ENCODE peak calls at places on chromosomes 12 and 14, in eight cellular contexts. N, O, J, B, F, T, C and M are unnamed samples.

GRCh38 chr12:53940448-53941014 is 1.9 kb downstream of the HOXC13 start:
- DNase-seq in C (no peak), O (no peak), J (no peak), F (no peak), T (no peak), B (no peak), N (no peak), M (no peak)

GRCh38 chr12:53299101-53299453 is 418 bp upstream of the MYG1 start:
- DNase-seq in B (no peak), J (no peak), F (peak), T (no peak), O (no peak), N (peak), C (peak), M (no peak)

GRCh38 chr14:25132734-25133422 is 82.9 kb upstream of the STXBP6 start:
- DNase-seq in C (peak), O (peak), T (peak), F (peak), J (peak), B (peak), N (peak), M (peak)

GRCh38 chr12:98373019-98373554 is 142.3 kb upstream of the TMPO start:
- DNase-seq in J (no peak), C (peak), T (no peak), N (peak), F (peak), O (no peak), B (peak), M (peak)

GRCh38 chr12:108065061-108065460 is 64.0 kb upstream of the WSCD2 start:
- DNase-seq in T (no peak), F (no peak), J (no peak), O (no peak), C (no peak), N (no peak), B (no peak), M (no peak)

GRCh38 chr14:50714452-50715073 is 46.5 kb upstream of the SAV1 start:
- DNase-seq in O (no peak), J (no peak), F (peak), N (peak), B (peak), C (peak), T (no peak), M (no peak)

GRCh38 chr12:108772247-108772646 is 40.9 kb upstream of the CORO1C start:
- DNase-seq in C (no peak), B (peak), T (no peak), F (no peak), N (no peak), J (peak), O (no peak), M (no peak)

GRCh38 chr12:123441523-123442164 is 5.2 kb upstream of the RILPL2 start:
- DNase-seq in O (no peak), N (no peak), B (peak), T (no peak), J (no peak), C (no peak), F (no peak), M (no peak)

GRCh38 chr12:67774983-67775587 is 126.5 kb downstream of the DYRK2 start:
- DNase-seq in T (no peak), O (no peak), J (no peak), C (no peak), F (peak), B (no peak), N (no peak), M (no peak)

GRCh38 chr12:126204326-126204725 is 1139.1 kb downstream of the AACS start:
- DNase-seq in O (no peak), N (no peak), J (no peak), T (no peak), C (no peak), F (no peak), B (no peak), M (no peak)

GRCh38 chr14:90087433-90087832 is 25.6 kb downstream of the KCNK13 start:
- DNase-seq in T (peak), B (no peak), N (peak), O (no peak), F (peak), C (peak), J (no peak), M (no peak)

GRCh38 chr14:74965770-74966153 is 10.4 kb upstream of the PGF start:
- DNase-seq in C (peak), N (peak), O (no peak), F (peak), J (no peak), B (no peak), T (no peak), M (no peak)

GRCh38 chr12:89391726-89392336 is 39.5 kb upstream of the DUSP6 start:
- DNase-seq in N (no peak), T (no peak), F (no peak), C (no peak), J (no peak), O (no peak), B (no peak), M (no peak)

GRCh38 chr12:116525418-116526001 is 33.7 kb upstream of the MAP1LC3B2 start:
- DNase-seq in F (peak), C (peak), N (peak), B (no peak), J (peak), O (no peak), T (peak), M (no peak)

GRCh38 chr14:104358528-104359300 is 220.3 kb downstream of the KIF26A start:
- DNase-seq in N (no peak), C (no peak), O (peak), F (no peak), T (peak), J (peak), B (no peak), M (no peak)

GRCh38 chr14:67187826-67188225 is 1.4 kb upstream of the GARIN2 start:
- DNase-seq in N (peak), J (no peak), O (no peak), B (no peak), C (peak), F (peak), T (no peak), M (no peak)

GRCh38 chr12:5441497-5442236 is 9.8 kb downstream of the NTF3 start:
- DNase-seq in N (peak), F (peak), B (no peak), T (peak), C (no peak), J (no peak), O (no peak), M (no peak)

GRCh38 chr12:53743277-53744129 is 8.3 kb downstream of the CISTR start:
- DNase-seq in F (peak), N (no peak), J (peak), O (peak), C (peak), B (peak), T (no peak), M (peak)

GRCh38 chr14:102873131-102873530 is 49.3 kb upstream of the AMN start:
- DNase-seq in T (no peak), F (no peak), C (no peak), B (no peak), O (no peak), N (no peak), J (no peak), M (no peak)

GRCh38 chr14:60487211-60487610 is 1.3 kb upstream of the C14orf39 start:
- DNase-seq in B (no peak), T (no peak), N (no peak), C (no peak), J (no peak), F (no peak), O (no peak), M (no peak)

GRCh38 chr12:105775351-105775750 is 363.4 kb downstream of the NUAK1 start:
- DNase-seq in N (peak), J (no peak), B (no peak), T (no peak), F (peak), O (no peak), C (no peak), M (no peak)

GRCh38 chr12:100672075-100672592 is 98.7 kb downstream of the GAS2L3 start:
- DNase-seq in O (no peak), F (no peak), B (peak), J (peak), T (no peak), C (peak), N (no peak), M (peak)

GRCh38 chr12:89939468-89940215 is 231.0 kb upstream of the ATP2B1 start:
- DNase-seq in F (peak), T (no peak), O (no peak), C (peak), N (no peak), B (no peak), J (no peak), M (no peak)

GRCh38 chr12:45425426-45425825 is 209.5 kb downstream of the ANO6 start:
- DNase-seq in J (no peak), B (no peak), O (no peak), T (no peak), C (peak), F (peak), N (peak), M (no peak)

GRCh38 chr12:49553512-49554088 is 14.3 kb downstream of the MCRS1 start:
- DNase-seq in J (peak), F (no peak), C (peak), T (no peak), N (peak), B (peak), O (no peak), M (no peak)

GRCh38 chr12:11765817-11766794 is 116.6 kb downstream of the ETV6 start:
- DNase-seq in C (peak), F (peak), O (no peak), T (peak), J (no peak), B (peak), N (peak), M (no peak)

GRCh38 chr12:104575442-104575841 is 118.7 kb downstream of the CHST11 start:
- DNase-seq in F (no peak), C (no peak), B (no peak), T (no peak), J (no peak), N (no peak), O (no peak), M (no peak)

GRCh38 chr14:81341405-81342180 is 58.5 kb downstream of the STON2 start:
- DNase-seq in F (no peak), O (no peak), J (no peak), B (no peak), N (no peak), C (peak), T (no peak), M (no peak)

GRCh38 chr12:171743-172705 is 41.9 kb downstream of the SLC6A12 start:
- DNase-seq in T (no peak), N (no peak), C (no peak), F (no peak), J (no peak), B (no peak), O (no peak), M (no peak)

GRCh38 chr12:64256166-64256800 is 34.2 kb upstream of the KICS2 start:
- DNase-seq in F (peak), O (no peak), C (peak), B (peak), T (no peak), J (no peak), N (peak), M (peak)

GRCh38 chr12:48903363-48903981 is 21.8 kb downstream of the FKBP11 start:
- DNase-seq in T (no peak), O (no peak), J (no peak), F (peak), B (no peak), C (peak), N (no peak), M (no peak)

GRCh38 chr12:23906329-23906728 is 43.1 kb downstream of the SOX5 start:
- DNase-seq in O (no peak), C (peak), J (no peak), T (no peak), N (no peak), F (peak), B (no peak), M (peak)

GRCh38 chr12:116261525-116262100 is 15.9 kb downstream of the MED13L start:
- DNase-seq in T (no peak), F (no peak), J (no peak), N (no peak), O (no peak), C (no peak), B (no peak), M (no peak)

DNA sequence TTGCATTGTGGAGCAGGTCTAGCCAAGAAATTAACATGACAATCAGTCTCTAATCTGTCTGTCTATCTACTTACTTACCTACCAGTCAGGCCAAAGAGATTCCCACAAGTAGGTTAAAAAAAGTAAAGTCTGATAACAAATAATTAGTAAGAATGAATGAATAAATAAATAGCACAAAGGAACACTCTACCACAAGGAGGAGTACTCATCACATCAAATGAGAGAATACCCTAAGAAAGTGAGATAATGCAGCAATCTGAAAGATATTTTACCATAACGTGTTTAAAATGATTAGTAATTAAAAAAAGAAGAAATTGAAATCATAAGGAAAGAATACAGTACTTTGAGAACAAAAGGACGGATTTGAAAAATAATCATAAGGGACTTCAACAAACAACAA is 187.2 kb downstream of the SYNE2 start:
- DNase-seq in F (peak), C (peak), J (no peak), O (no peak), T (no peak), B (no peak), N (no peak), M (no peak)
- TF ChIP-seq CTCF in F (peak), C (peak), J (no peak), O (no peak), T (no peak), B (no peak), N (peak), M (peak)

GRCh38 chr12:81252228-81252627 is 174.3 kb downstream of the ACSS3 start:
- DNase-seq in F (no peak), C (peak), B (no peak), J (no peak), O (no peak), T (no peak), N (no peak), M (no peak)

GRCh38 chr12:81255456-81255855 is 177.6 kb downstream of the ACSS3 start:
- DNase-seq in T (no peak), B (no peak), J (no peak), O (no peak), C (no peak), F (no peak), N (no peak), M (no peak)

GRCh38 chr12:81255947-81256346 is 178.1 kb downstream of the ACSS3 start:
- DNase-seq in N (no peak), F (no peak), C (no peak), J (no peak), O (no peak), T (no peak), B (no peak), M (no peak)

GRCh38 chr12:81257952-81258551 is 180.2 kb downstream of the ACSS3 start:
- DNase-seq in F (peak), J (no peak), T (no peak), C (peak), B (no peak), N (peak), O (no peak), M (no peak)

DNA sequence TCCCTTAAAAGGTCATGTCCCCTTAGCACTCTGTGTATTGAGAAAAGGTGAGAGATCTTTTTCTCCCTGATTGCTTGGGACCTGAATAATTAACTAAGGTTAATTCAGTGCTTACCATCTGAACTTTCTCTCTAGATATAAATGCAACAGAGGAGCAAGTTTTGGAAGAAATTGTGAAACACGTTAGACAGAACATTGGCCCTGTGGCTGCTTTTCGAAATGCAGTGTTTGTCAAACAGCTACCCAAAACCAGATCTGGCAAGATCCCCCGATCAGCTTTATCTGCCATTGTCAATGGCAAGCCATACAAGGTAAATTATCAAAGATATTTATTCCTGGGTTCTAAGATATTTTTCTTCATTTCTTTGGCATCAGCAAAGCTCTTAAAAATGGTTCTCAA is 175.5 kb downstream of the ACSS3 start:
- DNase-seq in C (no peak), J (no peak), N (no peak), O (no peak), T (no peak), F (no peak), B (no peak), M (no peak)
- TF ChIP-seq CTCF in C (no peak), J (no peak), N (no peak), O (no peak), T (no peak), F (no peak), B (no peak), M (no peak)

GRCh38 chr12:121823727-121824115 is 19.9 kb downstream of the SETD1B start:
- DNase-seq in B (no peak), T (no peak), C (no peak), F (no peak), O (no peak), J (no peak), N (no peak), M (no peak)

GRCh38 chr12:121820056-121820455 is 16.2 kb downstream of the SETD1B start:
- DNase-seq in T (no peak), N (no peak), C (no peak), J (no peak), F (no peak), B (no peak), O (no peak), M (no peak)

GRCh38 chr12:121825041-121825523 is 21.3 kb downstream of the SETD1B start:
- DNase-seq in O (no peak), J (no peak), N (no peak), F (no peak), T (no peak), C (no peak), B (no peak), M (no peak)

GRCh38 chr12:121822393-121823100 is 18.7 kb downstream of the SETD1B start:
- DNase-seq in T (no peak), N (no peak), B (no peak), F (no peak), J (no peak), C (no peak), O (no peak), M (no peak)

DNA sequence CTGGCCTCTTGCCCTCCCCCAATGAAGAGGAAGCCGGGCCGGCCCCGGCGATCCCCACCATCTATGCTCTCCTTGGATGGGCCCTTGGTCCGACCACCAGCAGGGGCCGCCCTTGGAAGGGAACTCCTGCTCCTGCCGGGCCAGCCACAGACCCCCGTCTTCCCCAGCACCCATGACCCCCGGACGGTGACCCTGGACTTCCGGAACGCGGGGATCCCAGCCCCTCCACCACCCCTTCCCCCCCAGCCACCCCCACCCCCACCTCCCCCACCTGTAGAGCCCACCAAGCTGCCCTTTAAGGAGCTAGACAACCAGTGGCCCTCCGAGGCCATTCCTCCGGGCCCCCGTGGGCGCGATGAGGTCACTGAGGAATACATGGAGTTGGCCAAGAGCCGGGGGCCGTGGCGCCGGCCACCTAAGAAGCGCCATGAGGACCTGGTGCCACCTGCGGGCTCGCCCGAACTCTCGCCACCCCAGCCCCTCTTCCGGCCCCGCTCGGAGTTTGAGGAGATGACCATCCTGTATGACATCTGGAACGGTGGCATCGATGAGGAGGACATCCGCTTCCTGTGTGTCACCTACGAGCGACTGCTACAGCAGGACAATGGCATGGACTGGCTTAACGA is 19.4 kb downstream of the SETD1B start:
- DNase-seq in N (no peak), T (no peak), O (no peak), F (no peak), B (no peak), J (no peak), C (no peak), M (no peak)
- TF ChIP-seq CTCF in N (no peak), T (no peak), O (no peak), F (no peak), B (peak), J (no peak), C (peak), M (no peak)

GRCh38 chr14:101635238-101636080 is 74.2 kb downstream of the DIO3 start:
- DNase-seq in C (peak), J (no peak), T (no peak), F (no peak), O (no peak), B (no peak), N (no peak), M (no peak)

GRCh38 chr14:101636081-101636560 is 74.8 kb downstream of the DIO3 start:
- DNase-seq in N (no peak), O (no peak), J (no peak), C (no peak), F (no peak), T (no peak), B (peak), M (no peak)

GRCh38 chr14:101633276-101633675 is 72.0 kb downstream of the DIO3 start:
- DNase-seq in N (no peak), J (no peak), F (no peak), B (no peak), O (no peak), C (no peak), T (no peak), M (no peak)

GRCh38 chr14:101632520-101632919 is 71.2 kb downstream of the DIO3 start:
- DNase-seq in C (no peak), N (no peak), B (no peak), F (no peak), T (no peak), O (no peak), J (no peak), M (no peak)

DNA sequence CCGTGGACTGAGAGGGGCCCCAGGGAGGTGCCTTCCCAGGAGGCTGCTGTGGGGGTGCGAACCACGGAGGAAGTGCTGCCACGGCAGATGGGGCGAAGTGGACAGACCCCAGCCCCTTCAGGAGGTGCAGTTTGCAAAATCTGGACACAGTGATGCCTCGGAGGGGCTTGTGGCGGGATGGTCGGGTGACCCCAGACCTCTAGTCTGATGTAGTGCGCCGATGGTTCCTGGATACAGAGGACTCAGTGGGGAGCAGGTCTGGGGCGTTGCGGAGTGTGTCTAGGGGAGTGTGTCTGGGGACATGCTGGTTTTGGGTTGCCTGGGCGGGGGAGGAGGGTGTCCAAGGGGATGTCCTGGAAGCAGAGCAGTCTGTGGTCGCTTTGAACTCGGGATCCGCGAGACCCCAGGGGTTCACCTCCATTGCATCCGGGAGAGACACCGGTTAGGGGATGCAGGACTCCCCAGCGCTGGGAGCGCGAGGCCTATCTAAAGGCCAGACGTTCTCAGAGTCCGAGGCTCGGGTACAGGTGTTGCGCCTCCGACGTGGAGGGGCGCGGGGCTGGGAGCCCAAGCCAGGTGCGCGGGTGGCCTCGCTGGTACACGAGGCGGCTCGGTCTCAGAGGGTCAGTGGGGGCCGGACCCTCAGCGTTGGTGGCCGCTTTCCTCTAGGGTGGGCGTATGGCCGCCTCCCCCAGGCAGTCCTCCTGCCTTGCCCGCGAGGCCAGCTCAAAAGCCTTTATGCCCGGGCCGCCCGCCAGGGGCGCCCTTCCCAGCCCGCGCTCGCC is 73.3 kb downstream of the DIO3 start:
- DNase-seq in J (no peak), F (no peak), C (no peak), B (no peak), O (peak), N (no peak), T (no peak), M (no peak)
- TF ChIP-seq CTCF in J (no peak), F (no peak), C (no peak), B (no peak), O (no peak), N (no peak), T (no peak), M (no peak)